ENCODE peak calls at places on chromosomes 6 and 20, in ten cellular contexts. One of them, this sample, is unnamed.
A peak's percentile ranks its signal among the peaks of the same experiment; 100 is the strongest.

GRCh38 chr20:43840382-43841070 is 74.1 kb upstream of the TOX2 start:
- DNase-seq in stimulated activated naive CD8-positive, alpha-beta T cell treated with anti-CD3 and anti-CD28 coated beads, Interleukin-15, amount 100 ng/mL, for 72 hours: peak; percentile 40
- DNase-seq in activated T-cell treated with anti-CD3 and anti-CD28 coated beads for 1 hour: peak; percentile 12
- DNase-seq in activated T-helper 1 cell treated with anti-CD3 and anti-CD28 coated beads, Interleukin-2, amount 50 U/mL, for 16 hours: no peak
- DNase-seq in MG63: peak; percentile 29
- DNase-seq in NCI-H1105 treated with DMSO at 0.1 percent for 48 hours: no peak
- DNase-seq in stimulated activated CD8-positive, alpha-beta memory T cell treated with anti-CD3 and anti-CD28 coated beads, Interleukin-12 subunit alpha, Interleukin-12 subunit beta, amount 100 ng/mL, for 1 hour: peak; percentile 5
- DNase-seq in spleen: no peak
- DNase-seq in hippocampal formation: no peak
- DNase-seq in iPS-NIHi11: peak; percentile 79
- DNase-seq in this sample: peak; percentile 5

GRCh38 chr20:38373231-38373867 is 27.1 kb downstream of the LBP start:
- DNase-seq in stimulated activated CD8-positive, alpha-beta memory T cell treated with anti-CD3 and anti-CD28 coated beads, Interleukin-12 subunit alpha, Interleukin-12 subunit beta, amount 100 ng/mL, for 1 hour: no peak
- DNase-seq in activated T-cell treated with anti-CD3 and anti-CD28 coated beads for 1 hour: no peak
- DNase-seq in NCI-H1105 treated with DMSO at 0.1 percent for 48 hours: no peak
- DNase-seq in stimulated activated naive CD8-positive, alpha-beta T cell treated with anti-CD3 and anti-CD28 coated beads, Interleukin-15, amount 100 ng/mL, for 72 hours: no peak
- DNase-seq in iPS-NIHi11: no peak
- DNase-seq in spleen: no peak
- DNase-seq in activated T-helper 1 cell treated with anti-CD3 and anti-CD28 coated beads, Interleukin-2, amount 50 U/mL, for 16 hours: no peak
- DNase-seq in hippocampal formation: no peak
- DNase-seq in MG63: no peak
- DNase-seq in this sample: no peak

GRCh38 chr6:3438190-3439167 is 18.4 kb downstream of the SLC22A23 start:
- DNase-seq in NCI-H1105 treated with DMSO at 0.1 percent for 48 hours: peak; percentile 43
- DNase-seq in activated T-cell treated with anti-CD3 and anti-CD28 coated beads for 1 hour: no peak
- DNase-seq in stimulated activated naive CD8-positive, alpha-beta T cell treated with anti-CD3 and anti-CD28 coated beads, Interleukin-15, amount 100 ng/mL, for 72 hours: no peak
- DNase-seq in stimulated activated CD8-positive, alpha-beta memory T cell treated with anti-CD3 and anti-CD28 coated beads, Interleukin-12 subunit alpha, Interleukin-12 subunit beta, amount 100 ng/mL, for 1 hour: no peak
- DNase-seq in spleen: no peak
- DNase-seq in activated T-helper 1 cell treated with anti-CD3 and anti-CD28 coated beads, Interleukin-2, amount 50 U/mL, for 16 hours: no peak
- DNase-seq in hippocampal formation: no peak
- DNase-seq in MG63: peak; percentile 83
- DNase-seq in iPS-NIHi11: no peak
- DNase-seq in this sample: no peak

GRCh38 chr6:49815166-49815565 is 28.1 kb upstream of the PGK2 start:
- DNase-seq in activated T-cell treated with anti-CD3 and anti-CD28 coated beads for 1 hour: no peak
- DNase-seq in stimulated activated naive CD8-positive, alpha-beta T cell treated with anti-CD3 and anti-CD28 coated beads, Interleukin-15, amount 100 ng/mL, for 72 hours: no peak
- DNase-seq in NCI-H1105 treated with DMSO at 0.1 percent for 48 hours: no peak
- DNase-seq in hippocampal formation: no peak
- DNase-seq in activated T-helper 1 cell treated with anti-CD3 and anti-CD28 coated beads, Interleukin-2, amount 50 U/mL, for 16 hours: no peak
- DNase-seq in stimulated activated CD8-positive, alpha-beta memory T cell treated with anti-CD3 and anti-CD28 coated beads, Interleukin-12 subunit alpha, Interleukin-12 subunit beta, amount 100 ng/mL, for 1 hour: no peak
- DNase-seq in MG63: no peak
- DNase-seq in spleen: no peak
- DNase-seq in iPS-NIHi11: no peak
- DNase-seq in this sample: no peak

GRCh38 chr20:63695419-63696310 is 787 bp upstream of the TNFRSF6B start:
- DNase-seq in activated T-helper 1 cell treated with anti-CD3 and anti-CD28 coated beads, Interleukin-2, amount 50 U/mL, for 16 hours: no peak
- DNase-seq in MG63: no peak
- DNase-seq in activated T-cell treated with anti-CD3 and anti-CD28 coated beads for 1 hour: no peak
- DNase-seq in stimulated activated CD8-positive, alpha-beta memory T cell treated with anti-CD3 and anti-CD28 coated beads, Interleukin-12 subunit alpha, Interleukin-12 subunit beta, amount 100 ng/mL, for 1 hour: no peak
- DNase-seq in spleen: no peak
- DNase-seq in NCI-H1105 treated with DMSO at 0.1 percent for 48 hours: no peak
- DNase-seq in hippocampal formation: no peak
- DNase-seq in iPS-NIHi11: peak; percentile 38
- DNase-seq in stimulated activated naive CD8-positive, alpha-beta T cell treated with anti-CD3 and anti-CD28 coated beads, Interleukin-15, amount 100 ng/mL, for 72 hours: no peak
- DNase-seq in this sample: no peak

GRCh38 chr6:46042355-46042999 is 26.8 kb upstream of the CLIC5 start:
- DNase-seq in activated T-cell treated with anti-CD3 and anti-CD28 coated beads for 1 hour: no peak
- DNase-seq in hippocampal formation: no peak
- DNase-seq in iPS-NIHi11: peak; percentile 69
- DNase-seq in MG63: no peak
- DNase-seq in stimulated activated CD8-positive, alpha-beta memory T cell treated with anti-CD3 and anti-CD28 coated beads, Interleukin-12 subunit alpha, Interleukin-12 subunit beta, amount 100 ng/mL, for 1 hour: no peak
- DNase-seq in stimulated activated naive CD8-positive, alpha-beta T cell treated with anti-CD3 and anti-CD28 coated beads, Interleukin-15, amount 100 ng/mL, for 72 hours: peak; percentile 10
- DNase-seq in NCI-H1105 treated with DMSO at 0.1 percent for 48 hours: peak; percentile 67
- DNase-seq in activated T-helper 1 cell treated with anti-CD3 and anti-CD28 coated beads, Interleukin-2, amount 50 U/mL, for 16 hours: no peak
- DNase-seq in spleen: no peak
- DNase-seq in this sample: no peak

GRCh38 chr6:4355241-4355640 is 219.9 kb upstream of the ECI2 start:
- DNase-seq in spleen: no peak
- DNase-seq in NCI-H1105 treated with DMSO at 0.1 percent for 48 hours: no peak
- DNase-seq in iPS-NIHi11: no peak
- DNase-seq in hippocampal formation: no peak
- DNase-seq in stimulated activated CD8-positive, alpha-beta memory T cell treated with anti-CD3 and anti-CD28 coated beads, Interleukin-12 subunit alpha, Interleukin-12 subunit beta, amount 100 ng/mL, for 1 hour: no peak
- DNase-seq in activated T-cell treated with anti-CD3 and anti-CD28 coated beads for 1 hour: no peak
- DNase-seq in activated T-helper 1 cell treated with anti-CD3 and anti-CD28 coated beads, Interleukin-2, amount 50 U/mL, for 16 hours: no peak
- DNase-seq in stimulated activated naive CD8-positive, alpha-beta T cell treated with anti-CD3 and anti-CD28 coated beads, Interleukin-15, amount 100 ng/mL, for 72 hours: no peak
- DNase-seq in MG63: peak; percentile 58
- DNase-seq in this sample: no peak

GRCh38 chr6:104284872-104285271 is 574.8 kb downstream of the HACE1 start:
- DNase-seq in hippocampal formation: no peak
- DNase-seq in activated T-helper 1 cell treated with anti-CD3 and anti-CD28 coated beads, Interleukin-2, amount 50 U/mL, for 16 hours: no peak
- DNase-seq in NCI-H1105 treated with DMSO at 0.1 percent for 48 hours: no peak
- DNase-seq in activated T-cell treated with anti-CD3 and anti-CD28 coated beads for 1 hour: no peak
- DNase-seq in spleen: no peak
- DNase-seq in MG63: no peak
- DNase-seq in iPS-NIHi11: no peak
- DNase-seq in stimulated activated CD8-positive, alpha-beta memory T cell treated with anti-CD3 and anti-CD28 coated beads, Interleukin-12 subunit alpha, Interleukin-12 subunit beta, amount 100 ng/mL, for 1 hour: no peak
- DNase-seq in stimulated activated naive CD8-positive, alpha-beta T cell treated with anti-CD3 and anti-CD28 coated beads, Interleukin-15, amount 100 ng/mL, for 72 hours: no peak
- DNase-seq in this sample: no peak

GRCh38 chr6:104281370-104281769 is 578.3 kb downstream of the HACE1 start:
- DNase-seq in stimulated activated naive CD8-positive, alpha-beta T cell treated with anti-CD3 and anti-CD28 coated beads, Interleukin-15, amount 100 ng/mL, for 72 hours: no peak
- DNase-seq in MG63: no peak
- DNase-seq in iPS-NIHi11: peak; percentile 18
- DNase-seq in NCI-H1105 treated with DMSO at 0.1 percent for 48 hours: no peak
- DNase-seq in stimulated activated CD8-positive, alpha-beta memory T cell treated with anti-CD3 and anti-CD28 coated beads, Interleukin-12 subunit alpha, Interleukin-12 subunit beta, amount 100 ng/mL, for 1 hour: no peak
- DNase-seq in spleen: no peak
- DNase-seq in hippocampal formation: no peak
- DNase-seq in activated T-cell treated with anti-CD3 and anti-CD28 coated beads for 1 hour: no peak
- DNase-seq in activated T-helper 1 cell treated with anti-CD3 and anti-CD28 coated beads, Interleukin-2, amount 50 U/mL, for 16 hours: no peak
- DNase-seq in this sample: no peak

GRCh38 chr6:80022803-80023202 is 18.4 kb downstream of the TTK start:
- DNase-seq in hippocampal formation: no peak
- DNase-seq in stimulated activated naive CD8-positive, alpha-beta T cell treated with anti-CD3 and anti-CD28 coated beads, Interleukin-15, amount 100 ng/mL, for 72 hours: no peak
- DNase-seq in activated T-helper 1 cell treated with anti-CD3 and anti-CD28 coated beads, Interleukin-2, amount 50 U/mL, for 16 hours: no peak
- DNase-seq in activated T-cell treated with anti-CD3 and anti-CD28 coated beads for 1 hour: no peak
- DNase-seq in stimulated activated CD8-positive, alpha-beta memory T cell treated with anti-CD3 and anti-CD28 coated beads, Interleukin-12 subunit alpha, Interleukin-12 subunit beta, amount 100 ng/mL, for 1 hour: no peak
- DNase-seq in iPS-NIHi11: no peak
- DNase-seq in MG63: no peak
- DNase-seq in spleen: no peak
- DNase-seq in NCI-H1105 treated with DMSO at 0.1 percent for 48 hours: no peak
- DNase-seq in this sample: no peak

GRCh38 chr6:145948328-145948727 is 15.8 kb downstream of the SHPRH start:
- DNase-seq in stimulated activated naive CD8-positive, alpha-beta T cell treated with anti-CD3 and anti-CD28 coated beads, Interleukin-15, amount 100 ng/mL, for 72 hours: no peak
- DNase-seq in activated T-cell treated with anti-CD3 and anti-CD28 coated beads for 1 hour: no peak
- DNase-seq in spleen: no peak
- DNase-seq in hippocampal formation: no peak
- DNase-seq in activated T-helper 1 cell treated with anti-CD3 and anti-CD28 coated beads, Interleukin-2, amount 50 U/mL, for 16 hours: no peak
- DNase-seq in NCI-H1105 treated with DMSO at 0.1 percent for 48 hours: no peak
- DNase-seq in iPS-NIHi11: no peak
- DNase-seq in MG63: no peak
- DNase-seq in stimulated activated CD8-positive, alpha-beta memory T cell treated with anti-CD3 and anti-CD28 coated beads, Interleukin-12 subunit alpha, Interleukin-12 subunit beta, amount 100 ng/mL, for 1 hour: no peak
- DNase-seq in this sample: no peak

GRCh38 chr20:11544029-11544678 is 373.5 kb upstream of the BTBD3 start:
- DNase-seq in MG63: no peak
- DNase-seq in activated T-helper 1 cell treated with anti-CD3 and anti-CD28 coated beads, Interleukin-2, amount 50 U/mL, for 16 hours: no peak
- DNase-seq in hippocampal formation: peak; percentile 5
- DNase-seq in activated T-cell treated with anti-CD3 and anti-CD28 coated beads for 1 hour: no peak
- DNase-seq in NCI-H1105 treated with DMSO at 0.1 percent for 48 hours: peak; percentile 55
- DNase-seq in stimulated activated CD8-positive, alpha-beta memory T cell treated with anti-CD3 and anti-CD28 coated beads, Interleukin-12 subunit alpha, Interleukin-12 subunit beta, amount 100 ng/mL, for 1 hour: no peak
- DNase-seq in iPS-NIHi11: peak; percentile 48
- DNase-seq in stimulated activated naive CD8-positive, alpha-beta T cell treated with anti-CD3 and anti-CD28 coated beads, Interleukin-15, amount 100 ng/mL, for 72 hours: peak; percentile 5
- DNase-seq in spleen: no peak
- DNase-seq in this sample: no peak

GRCh38 chr6:168365422-168366165 is 46.0 kb upstream of the DACT2 start:
- DNase-seq in spleen: peak; percentile 51
- DNase-seq in stimulated activated naive CD8-positive, alpha-beta T cell treated with anti-CD3 and anti-CD28 coated beads, Interleukin-15, amount 100 ng/mL, for 72 hours: no peak
- DNase-seq in iPS-NIHi11: no peak
- DNase-seq in activated T-helper 1 cell treated with anti-CD3 and anti-CD28 coated beads, Interleukin-2, amount 50 U/mL, for 16 hours: no peak
- DNase-seq in activated T-cell treated with anti-CD3 and anti-CD28 coated beads for 1 hour: no peak
- DNase-seq in MG63: no peak
- DNase-seq in NCI-H1105 treated with DMSO at 0.1 percent for 48 hours: no peak
- DNase-seq in hippocampal formation: no peak
- DNase-seq in stimulated activated CD8-positive, alpha-beta memory T cell treated with anti-CD3 and anti-CD28 coated beads, Interleukin-12 subunit alpha, Interleukin-12 subunit beta, amount 100 ng/mL, for 1 hour: no peak
- DNase-seq in this sample: no peak

GRCh38 chr6:39882567-39882953 is 51.7 kb downstream of the MOCS1 start:
- DNase-seq in activated T-helper 1 cell treated with anti-CD3 and anti-CD28 coated beads, Interleukin-2, amount 50 U/mL, for 16 hours: no peak
- DNase-seq in spleen: no peak
- DNase-seq in stimulated activated CD8-positive, alpha-beta memory T cell treated with anti-CD3 and anti-CD28 coated beads, Interleukin-12 subunit alpha, Interleukin-12 subunit beta, amount 100 ng/mL, for 1 hour: no peak
- DNase-seq in activated T-cell treated with anti-CD3 and anti-CD28 coated beads for 1 hour: no peak
- DNase-seq in hippocampal formation: no peak
- DNase-seq in stimulated activated naive CD8-positive, alpha-beta T cell treated with anti-CD3 and anti-CD28 coated beads, Interleukin-15, amount 100 ng/mL, for 72 hours: no peak
- DNase-seq in NCI-H1105 treated with DMSO at 0.1 percent for 48 hours: no peak
- DNase-seq in MG63: peak; percentile 22
- DNase-seq in iPS-NIHi11: no peak
- DNase-seq in this sample: no peak

GRCh38 chr20:41149679-41150131 is 12.4 kb downstream of the PLCG1 start:
- DNase-seq in NCI-H1105 treated with DMSO at 0.1 percent for 48 hours: no peak
- DNase-seq in activated T-cell treated with anti-CD3 and anti-CD28 coated beads for 1 hour: no peak
- DNase-seq in MG63: peak; percentile 81
- DNase-seq in spleen: no peak
- DNase-seq in hippocampal formation: no peak
- DNase-seq in stimulated activated naive CD8-positive, alpha-beta T cell treated with anti-CD3 and anti-CD28 coated beads, Interleukin-15, amount 100 ng/mL, for 72 hours: no peak
- DNase-seq in iPS-NIHi11: no peak
- DNase-seq in stimulated activated CD8-positive, alpha-beta memory T cell treated with anti-CD3 and anti-CD28 coated beads, Interleukin-12 subunit alpha, Interleukin-12 subunit beta, amount 100 ng/mL, for 1 hour: no peak
- DNase-seq in activated T-helper 1 cell treated with anti-CD3 and anti-CD28 coated beads, Interleukin-2, amount 50 U/mL, for 16 hours: no peak
- DNase-seq in this sample: no peak

GRCh38 chr20:3714092-3714491 is 1.7 kb upstream of the SIGLEC1 start:
- DNase-seq in NCI-H1105 treated with DMSO at 0.1 percent for 48 hours: no peak
- DNase-seq in iPS-NIHi11: no peak
- DNase-seq in activated T-helper 1 cell treated with anti-CD3 and anti-CD28 coated beads, Interleukin-2, amount 50 U/mL, for 16 hours: no peak
- DNase-seq in activated T-cell treated with anti-CD3 and anti-CD28 coated beads for 1 hour: no peak
- DNase-seq in hippocampal formation: peak; percentile 14
- DNase-seq in stimulated activated CD8-positive, alpha-beta memory T cell treated with anti-CD3 and anti-CD28 coated beads, Interleukin-12 subunit alpha, Interleukin-12 subunit beta, amount 100 ng/mL, for 1 hour: no peak
- DNase-seq in MG63: no peak
- DNase-seq in stimulated activated naive CD8-positive, alpha-beta T cell treated with anti-CD3 and anti-CD28 coated beads, Interleukin-15, amount 100 ng/mL, for 72 hours: no peak
- DNase-seq in spleen: no peak
- DNase-seq in this sample: no peak

GRCh38 chr6:44116643-44117382 is 10.4 kb downstream of the MRPL14 start:
- DNase-seq in iPS-NIHi11: no peak
- DNase-seq in MG63: peak; percentile 82
- DNase-seq in activated T-cell treated with anti-CD3 and anti-CD28 coated beads for 1 hour: no peak
- DNase-seq in stimulated activated naive CD8-positive, alpha-beta T cell treated with anti-CD3 and anti-CD28 coated beads, Interleukin-15, amount 100 ng/mL, for 72 hours: no peak
- DNase-seq in activated T-helper 1 cell treated with anti-CD3 and anti-CD28 coated beads, Interleukin-2, amount 50 U/mL, for 16 hours: no peak
- DNase-seq in NCI-H1105 treated with DMSO at 0.1 percent for 48 hours: no peak
- DNase-seq in spleen: no peak
- DNase-seq in hippocampal formation: no peak
- DNase-seq in stimulated activated CD8-positive, alpha-beta memory T cell treated with anti-CD3 and anti-CD28 coated beads, Interleukin-12 subunit alpha, Interleukin-12 subunit beta, amount 100 ng/mL, for 1 hour: no peak
- DNase-seq in this sample: no peak

GRCh38 chr6:106547961-106548453 is 81.3 kb downstream of the RTN4IP1 start:
- DNase-seq in stimulated activated naive CD8-positive, alpha-beta T cell treated with anti-CD3 and anti-CD28 coated beads, Interleukin-15, amount 100 ng/mL, for 72 hours: no peak
- DNase-seq in activated T-helper 1 cell treated with anti-CD3 and anti-CD28 coated beads, Interleukin-2, amount 50 U/mL, for 16 hours: no peak
- DNase-seq in NCI-H1105 treated with DMSO at 0.1 percent for 48 hours: no peak
- DNase-seq in activated T-cell treated with anti-CD3 and anti-CD28 coated beads for 1 hour: no peak
- DNase-seq in stimulated activated CD8-positive, alpha-beta memory T cell treated with anti-CD3 and anti-CD28 coated beads, Interleukin-12 subunit alpha, Interleukin-12 subunit beta, amount 100 ng/mL, for 1 hour: no peak
- DNase-seq in hippocampal formation: no peak
- DNase-seq in MG63: no peak
- DNase-seq in iPS-NIHi11: no peak
- DNase-seq in spleen: no peak
- DNase-seq in this sample: peak; percentile 27

GRCh38 chr6:157323924-157324276 is 581 bp upstream of the TMEM242 start:
- DNase-seq in MG63: peak; percentile 79
- DNase-seq in spleen: peak; percentile 89
- DNase-seq in stimulated activated naive CD8-positive, alpha-beta T cell treated with anti-CD3 and anti-CD28 coated beads, Interleukin-15, amount 100 ng/mL, for 72 hours: peak; percentile 32
- DNase-seq in activated T-helper 1 cell treated with anti-CD3 and anti-CD28 coated beads, Interleukin-2, amount 50 U/mL, for 16 hours: no peak
- DNase-seq in activated T-cell treated with anti-CD3 and anti-CD28 coated beads for 1 hour: peak; percentile 12
- DNase-seq in stimulated activated CD8-positive, alpha-beta memory T cell treated with anti-CD3 and anti-CD28 coated beads, Interleukin-12 subunit alpha, Interleukin-12 subunit beta, amount 100 ng/mL, for 1 hour: peak; percentile 8
- DNase-seq in hippocampal formation: no peak
- DNase-seq in iPS-NIHi11: peak; percentile 77
- DNase-seq in NCI-H1105 treated with DMSO at 0.1 percent for 48 hours: no peak
- DNase-seq in this sample: peak; percentile 5

GRCh38 chr6:69867075-69867911 is 937 bp downstream of the COL19A1 start:
- DNase-seq in iPS-NIHi11: peak; percentile 66
- DNase-seq in spleen: peak; percentile 93
- DNase-seq in activated T-helper 1 cell treated with anti-CD3 and anti-CD28 coated beads, Interleukin-2, amount 50 U/mL, for 16 hours: peak; percentile 20
- DNase-seq in MG63: peak; percentile 62
- DNase-seq in activated T-cell treated with anti-CD3 and anti-CD28 coated beads for 1 hour: peak; percentile 41
- DNase-seq in hippocampal formation: peak; percentile 22
- DNase-seq in stimulated activated naive CD8-positive, alpha-beta T cell treated with anti-CD3 and anti-CD28 coated beads, Interleukin-15, amount 100 ng/mL, for 72 hours: peak; percentile 71
- DNase-seq in stimulated activated CD8-positive, alpha-beta memory T cell treated with anti-CD3 and anti-CD28 coated beads, Interleukin-12 subunit alpha, Interleukin-12 subunit beta, amount 100 ng/mL, for 1 hour: peak; percentile 29
- DNase-seq in NCI-H1105 treated with DMSO at 0.1 percent for 48 hours: peak; percentile 62
- DNase-seq in this sample: peak; percentile 49

GRCh38 chr6:53322188-53323029 is 26.3 kb downstream of the ELOVL5 start:
- DNase-seq in stimulated activated CD8-positive, alpha-beta memory T cell treated with anti-CD3 and anti-CD28 coated beads, Interleukin-12 subunit alpha, Interleukin-12 subunit beta, amount 100 ng/mL, for 1 hour: no peak
- DNase-seq in iPS-NIHi11: no peak
- DNase-seq in NCI-H1105 treated with DMSO at 0.1 percent for 48 hours: no peak
- DNase-seq in activated T-helper 1 cell treated with anti-CD3 and anti-CD28 coated beads, Interleukin-2, amount 50 U/mL, for 16 hours: no peak
- DNase-seq in activated T-cell treated with anti-CD3 and anti-CD28 coated beads for 1 hour: no peak
- DNase-seq in spleen: no peak
- DNase-seq in MG63: no peak
- DNase-seq in hippocampal formation: no peak
- DNase-seq in stimulated activated naive CD8-positive, alpha-beta T cell treated with anti-CD3 and anti-CD28 coated beads, Interleukin-15, amount 100 ng/mL, for 72 hours: no peak
- DNase-seq in this sample: no peak

GRCh38 chr20:48025661-48026060 is 240.4 kb upstream of the SULF2 start:
- DNase-seq in iPS-NIHi11: no peak
- DNase-seq in stimulated activated CD8-positive, alpha-beta memory T cell treated with anti-CD3 and anti-CD28 coated beads, Interleukin-12 subunit alpha, Interleukin-12 subunit beta, amount 100 ng/mL, for 1 hour: no peak
- DNase-seq in hippocampal formation: no peak
- DNase-seq in activated T-helper 1 cell treated with anti-CD3 and anti-CD28 coated beads, Interleukin-2, amount 50 U/mL, for 16 hours: no peak
- DNase-seq in stimulated activated naive CD8-positive, alpha-beta T cell treated with anti-CD3 and anti-CD28 coated beads, Interleukin-15, amount 100 ng/mL, for 72 hours: no peak
- DNase-seq in MG63: no peak
- DNase-seq in NCI-H1105 treated with DMSO at 0.1 percent for 48 hours: no peak
- DNase-seq in spleen: no peak
- DNase-seq in activated T-cell treated with anti-CD3 and anti-CD28 coated beads for 1 hour: no peak
- DNase-seq in this sample: no peak

GRCh38 chr20:35320396-35321126 is 28.3 kb upstream of the FAM83C start:
- DNase-seq in stimulated activated naive CD8-positive, alpha-beta T cell treated with anti-CD3 and anti-CD28 coated beads, Interleukin-15, amount 100 ng/mL, for 72 hours: no peak
- DNase-seq in activated T-helper 1 cell treated with anti-CD3 and anti-CD28 coated beads, Interleukin-2, amount 50 U/mL, for 16 hours: no peak
- DNase-seq in NCI-H1105 treated with DMSO at 0.1 percent for 48 hours: no peak
- DNase-seq in spleen: no peak
- DNase-seq in activated T-cell treated with anti-CD3 and anti-CD28 coated beads for 1 hour: no peak
- DNase-seq in stimulated activated CD8-positive, alpha-beta memory T cell treated with anti-CD3 and anti-CD28 coated beads, Interleukin-12 subunit alpha, Interleukin-12 subunit beta, amount 100 ng/mL, for 1 hour: no peak
- DNase-seq in hippocampal formation: no peak
- DNase-seq in iPS-NIHi11: peak; percentile 17
- DNase-seq in MG63: no peak
- DNase-seq in this sample: no peak

GRCh38 chr6:47306887-47307286 is 2.8 kb downstream of the TNFRSF21 start:
- DNase-seq in activated T-helper 1 cell treated with anti-CD3 and anti-CD28 coated beads, Interleukin-2, amount 50 U/mL, for 16 hours: no peak
- DNase-seq in spleen: no peak
- DNase-seq in hippocampal formation: no peak
- DNase-seq in activated T-cell treated with anti-CD3 and anti-CD28 coated beads for 1 hour: no peak
- DNase-seq in stimulated activated naive CD8-positive, alpha-beta T cell treated with anti-CD3 and anti-CD28 coated beads, Interleukin-15, amount 100 ng/mL, for 72 hours: no peak
- DNase-seq in iPS-NIHi11: no peak
- DNase-seq in stimulated activated CD8-positive, alpha-beta memory T cell treated with anti-CD3 and anti-CD28 coated beads, Interleukin-12 subunit alpha, Interleukin-12 subunit beta, amount 100 ng/mL, for 1 hour: no peak
- DNase-seq in MG63: no peak
- DNase-seq in NCI-H1105 treated with DMSO at 0.1 percent for 48 hours: no peak
- DNase-seq in this sample: no peak

GRCh38 chr6:146997062-146997461 is 207.2 kb upstream of the STXBP5 start:
- DNase-seq in iPS-NIHi11: no peak
- DNase-seq in activated T-cell treated with anti-CD3 and anti-CD28 coated beads for 1 hour: no peak
- DNase-seq in activated T-helper 1 cell treated with anti-CD3 and anti-CD28 coated beads, Interleukin-2, amount 50 U/mL, for 16 hours: no peak
- DNase-seq in stimulated activated CD8-positive, alpha-beta memory T cell treated with anti-CD3 and anti-CD28 coated beads, Interleukin-12 subunit alpha, Interleukin-12 subunit beta, amount 100 ng/mL, for 1 hour: no peak
- DNase-seq in NCI-H1105 treated with DMSO at 0.1 percent for 48 hours: no peak
- DNase-seq in stimulated activated naive CD8-positive, alpha-beta T cell treated with anti-CD3 and anti-CD28 coated beads, Interleukin-15, amount 100 ng/mL, for 72 hours: no peak
- DNase-seq in MG63: peak; percentile 38
- DNase-seq in hippocampal formation: no peak
- DNase-seq in spleen: no peak
- DNase-seq in this sample: no peak

GRCh38 chr6:168045141-168045691 is 33.8 kb downstream of the FRMD1 start:
- DNase-seq in stimulated activated CD8-positive, alpha-beta memory T cell treated with anti-CD3 and anti-CD28 coated beads, Interleukin-12 subunit alpha, Interleukin-12 subunit beta, amount 100 ng/mL, for 1 hour: no peak
- DNase-seq in activated T-helper 1 cell treated with anti-CD3 and anti-CD28 coated beads, Interleukin-2, amount 50 U/mL, for 16 hours: no peak
- DNase-seq in activated T-cell treated with anti-CD3 and anti-CD28 coated beads for 1 hour: no peak
- DNase-seq in iPS-NIHi11: no peak
- DNase-seq in MG63: no peak
- DNase-seq in hippocampal formation: no peak
- DNase-seq in spleen: peak; percentile 65
- DNase-seq in NCI-H1105 treated with DMSO at 0.1 percent for 48 hours: no peak
- DNase-seq in stimulated activated naive CD8-positive, alpha-beta T cell treated with anti-CD3 and anti-CD28 coated beads, Interleukin-15, amount 100 ng/mL, for 72 hours: no peak
- DNase-seq in this sample: no peak

GRCh38 chr20:44722990-44723389 is 7.8 kb downstream of the CCN5 start:
- DNase-seq in MG63: no peak
- DNase-seq in hippocampal formation: no peak
- DNase-seq in activated T-helper 1 cell treated with anti-CD3 and anti-CD28 coated beads, Interleukin-2, amount 50 U/mL, for 16 hours: no peak
- DNase-seq in activated T-cell treated with anti-CD3 and anti-CD28 coated beads for 1 hour: no peak
- DNase-seq in spleen: no peak
- DNase-seq in NCI-H1105 treated with DMSO at 0.1 percent for 48 hours: no peak
- DNase-seq in stimulated activated naive CD8-positive, alpha-beta T cell treated with anti-CD3 and anti-CD28 coated beads, Interleukin-15, amount 100 ng/mL, for 72 hours: no peak
- DNase-seq in stimulated activated CD8-positive, alpha-beta memory T cell treated with anti-CD3 and anti-CD28 coated beads, Interleukin-12 subunit alpha, Interleukin-12 subunit beta, amount 100 ng/mL, for 1 hour: no peak
- DNase-seq in iPS-NIHi11: no peak
- DNase-seq in this sample: no peak

GRCh38 chr20:53672484-53673129 is 79.0 kb upstream of the ZNF217 start:
- DNase-seq in spleen: no peak
- DNase-seq in hippocampal formation: no peak
- DNase-seq in MG63: no peak
- DNase-seq in activated T-helper 1 cell treated with anti-CD3 and anti-CD28 coated beads, Interleukin-2, amount 50 U/mL, for 16 hours: no peak
- DNase-seq in iPS-NIHi11: no peak
- DNase-seq in activated T-cell treated with anti-CD3 and anti-CD28 coated beads for 1 hour: no peak
- DNase-seq in NCI-H1105 treated with DMSO at 0.1 percent for 48 hours: no peak
- DNase-seq in stimulated activated naive CD8-positive, alpha-beta T cell treated with anti-CD3 and anti-CD28 coated beads, Interleukin-15, amount 100 ng/mL, for 72 hours: no peak
- DNase-seq in stimulated activated CD8-positive, alpha-beta memory T cell treated with anti-CD3 and anti-CD28 coated beads, Interleukin-12 subunit alpha, Interleukin-12 subunit beta, amount 100 ng/mL, for 1 hour: no peak
- DNase-seq in this sample: no peak